ENCODE peak calls at places on chromosomes 13 and 19, in ten cellular contexts. D is heart right ventricle, G is upper lobe of left lung, K is IMR-90, T is HCT116, A is upper lobe of right lung, F is psoas muscle, L is lung, P is pancreas, N is GM23338. W is an unnamed sample.

GRCh38 chr13:30204564-30204963 is 102.8 kb downstream of the KATNAL1 start:
- ATAC-seq in D (no peak), N (no peak), A (no peak), T (no peak), F (no peak), L (no peak), G (no peak), K (no peak), P (no peak), W (no peak)

GRCh38 chr13:110062077-110062776 is 244.7 kb downstream of the COL4A1 start:
- ATAC-seq in L (no peak), D (peak), T (no peak), A (peak), K (no peak), G (no peak), F (peak), P (peak), N (no peak), W (peak)

GRCh38 chr19:10228925-10229324 is 2.2 kb downstream of the S1PR2 start:
- ATAC-seq in K (no peak), F (no peak), D (no peak), A (peak), P (no peak), L (no peak), N (peak), G (no peak), T (no peak), W (no peak)

GRCh38 chr13:50911937-50912624 is 2.5 kb downstream of the RNASEH2B start:
- ATAC-seq in L (no peak), P (peak), A (peak), K (peak), N (peak), F (peak), G (peak), D (peak), T (peak), W (peak)

GRCh38 chr13:79775830-79776229 is 294.9 kb downstream of the NDFIP2 start:
- ATAC-seq in A (peak), L (peak), N (peak), F (peak), G (peak), D (peak), P (peak), T (peak), K (peak), W (no peak)

GRCh38 chr19:38251564-38252051 is 4.6 kb downstream of the PPP1R14A start:
- ATAC-seq in G (no peak), T (no peak), N (no peak), P (peak), K (peak), L (no peak), D (peak), A (no peak), F (peak), W (peak)

GRCh38 chr13:113788413-113789135 is 29.5 kb downstream of the TMEM255B start:
- ATAC-seq in F (no peak), L (no peak), T (no peak), K (no peak), D (no peak), P (no peak), G (no peak), N (no peak), A (no peak), W (no peak)

GRCh38 chr13:42083138-42083770 is 34.8 kb downstream of the DGKH start:
- ATAC-seq in A (no peak), G (no peak), F (no peak), T (no peak), K (no peak), D (no peak), L (no peak), P (no peak), N (no peak), W (no peak)

GRCh38 chr13:42078113-42078769 is 29.8 kb downstream of the DGKH start:
- ATAC-seq in K (no peak), G (no peak), N (peak), P (peak), F (peak), D (peak), T (peak), A (peak), L (no peak), W (no peak)

GRCh38 chr13:99208845-99209527 is 8.3 kb downstream of the UBAC2 start:
- ATAC-seq in L (no peak), N (peak), A (no peak), T (no peak), P (no peak), F (no peak), K (no peak), D (no peak), G (no peak), W (no peak)
- H3K27ac ChIP-seq in L (no peak), N (peak), A (no peak), T (no peak), P (no peak), F (no peak), K (no peak), D (no peak), G (no peak), W (no peak)

GRCh38 chr19:42411581-42412178 is 15.5 kb downstream of the LIPE start:
- ATAC-seq in P (no peak), D (no peak), N (no peak), T (no peak), K (no peak), L (no peak), F (no peak), A (no peak), G (no peak), W (no peak)
- H3K27ac ChIP-seq in P (no peak), D (peak), N (no peak), T (no peak), K (no peak), L (no peak), F (no peak), A (no peak), G (no peak), W (no peak)

GRCh38 chr19:18476507-18477041 is 38.6 kb upstream of the ISYNA1 start:
- ATAC-seq in N (no peak), K (no peak), L (no peak), A (no peak), P (no peak), F (no peak), T (no peak), D (no peak), G (no peak), W (no peak)
- H3K27ac ChIP-seq in N (peak), K (no peak), L (no peak), A (peak), P (no peak), F (peak), T (no peak), D (peak), G (peak), W (no peak)

DNA sequence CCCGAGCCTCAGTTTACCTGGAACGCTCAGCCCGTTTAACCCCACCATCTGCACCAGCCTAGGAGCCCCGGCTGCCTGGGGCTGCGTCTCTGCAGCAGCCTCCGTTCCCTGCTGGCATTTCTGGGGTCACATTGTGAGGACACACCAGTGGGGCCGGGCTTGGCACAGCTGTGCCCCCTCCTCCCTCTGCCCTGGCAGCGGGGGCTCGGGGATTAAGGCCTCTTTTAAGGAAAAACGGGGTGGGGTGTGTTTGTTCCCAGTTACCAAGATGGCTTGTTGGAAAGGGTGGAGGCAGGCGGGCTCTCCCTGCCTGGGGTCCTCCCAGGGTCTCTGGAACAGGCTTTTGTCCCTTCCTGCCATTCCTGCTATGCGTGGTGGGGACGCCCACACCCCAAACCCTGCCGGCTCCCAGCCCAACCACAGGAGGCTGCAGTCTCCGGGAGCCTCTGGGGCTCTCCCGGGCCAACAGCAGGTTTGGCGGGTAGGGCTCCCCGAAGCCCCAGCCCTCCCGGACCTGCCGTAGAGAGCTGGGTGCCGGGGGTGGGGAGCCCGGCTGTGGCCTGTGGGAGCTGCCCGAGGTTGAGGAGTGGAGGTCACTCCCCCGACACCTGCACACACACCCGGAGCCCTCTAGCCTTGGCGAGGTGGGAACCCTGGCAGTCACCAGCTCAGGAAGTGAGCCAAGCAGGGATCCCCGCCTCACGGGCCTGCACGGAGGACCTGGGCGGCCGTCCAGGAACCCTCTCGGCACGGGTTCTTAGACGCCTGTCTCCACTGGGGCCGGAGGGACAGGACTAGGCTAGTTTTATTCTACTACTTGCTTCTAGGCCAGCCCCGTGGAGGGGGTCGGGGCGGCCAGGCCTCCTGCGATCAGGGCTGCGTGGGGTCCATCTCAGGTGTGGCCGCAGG is 36.9 kb downstream of the GADD45B start:
- ATAC-seq in T (no peak), K (no peak), N (peak), L (no peak), A (peak), P (peak), F (no peak), D (no peak), G (peak), W (peak)
- H3K27ac ChIP-seq in T (no peak), K (no peak), N (no peak), L (no peak), A (no peak), P (no peak), F (no peak), D (no peak), G (no peak), W (no peak)

W was measured in gastroesophageal sphincter.